ENCODE peak calls at places on chromosomes 7 and 10, in six cellular contexts. X, K, T, N, G and W are unnamed samples.

GRCh38 chr10:116771101-116771705 is 28.8 kb upstream of the HSPA12A start:
- DNase-seq in N (peak; percentile 95), X (peak; percentile 75), T (no peak), G (peak; percentile 87), K (peak; percentile 67), W (peak; percentile 62)

GRCh38 chr7:85554294-85554877 is 367.5 kb upstream of the SEMA3D start:
- DNase-seq in T (no peak), K (no peak), N (peak; percentile 82), G (no peak), X (peak; percentile 91), W (peak; percentile 1)

GRCh38 chr10:92478536-92478935 is 95.4 kb downstream of the IDE start:
- DNase-seq in G (no peak), K (no peak), X (no peak), T (no peak), N (no peak), W (no peak)

GRCh38 chr10:125056161-125057132 is 103.9 kb downstream of the CTBP2 start:
- DNase-seq in T (no peak), G (peak; percentile 72), N (no peak), X (no peak), K (no peak), W (no peak)

GRCh38 chr7:100469227-100470044 is 5.4 kb upstream of the SPACDR start:
- DNase-seq in K (peak; percentile 89), N (peak; percentile 64), X (peak; percentile 89), G (peak; percentile 90), T (peak; percentile 98), W (peak; percentile 98)

GRCh38 chr10:27535312-27535711 is 31.2 kb downstream of the RAB18 start:
- DNase-seq in N (no peak), T (no peak), G (no peak), K (no peak), X (no peak), W (no peak)

GRCh38 chr7:8440670-8441069 is 7.3 kb downstream of the NXPH1 start:
- DNase-seq in X (no peak), G (no peak), T (peak; percentile 41), K (no peak), N (no peak), W (peak; percentile 33)

GRCh38 chr7:29105191-29105590 is 41.1 kb downstream of the CPVL start:
- DNase-seq in N (no peak), X (no peak), G (no peak), T (no peak), K (no peak), W (no peak)

GRCh38 chr10:93068411-93069244 is 5.1 kb upstream of the CYP26A1 start:
- DNase-seq in N (peak; percentile 54), X (peak; percentile 59), T (peak; percentile 84), K (no peak), G (no peak), W (peak; percentile 89)

GRCh38 chr10:3907514-3907913 is 122.5 kb upstream of the KLF6 start:
- DNase-seq in K (peak; percentile 62), N (peak; percentile 64), X (no peak), T (no peak), G (peak; percentile 80), W (no peak)

GRCh38 chr10:46297406-46298204 is 10.8 kb downstream of the ANTXRL start:
- DNase-seq in G (no peak), T (no peak), N (no peak), X (no peak), K (no peak), W (no peak)

GRCh38 chr7:129707910-129708490 is 96.5 kb downstream of the NRF1 start:
- DNase-seq in X (no peak), N (no peak), K (no peak), G (no peak), T (no peak), W (no peak)

GRCh38 chr7:28179081-28180030 is 1.2 kb downstream of the JAZF1 start:
- DNase-seq in N (no peak), X (peak; percentile 88), T (peak; percentile 83), K (peak; percentile 85), G (peak; percentile 82), W (peak; percentile 93)

GRCh38 chr7:137898839-137899681 is 52.3 kb upstream of the DGKI start:
- DNase-seq in X (peak; percentile 92), N (peak; percentile 66), G (peak; percentile 80), K (peak; percentile 84), T (peak; percentile 97), W (peak; percentile 74)

GRCh38 chr10:3935141-3935540 is 150.1 kb upstream of the KLF6 start:
- DNase-seq in G (no peak), T (no peak), K (no peak), N (peak; percentile 79), X (peak; percentile 77), W (no peak)

GRCh38 chr10:42488416-42488815 is 150.0 kb downstream of the ZNF33B start:
- DNase-seq in T (no peak), G (no peak), K (no peak), X (peak; percentile 73), N (peak; percentile 31), W (no peak)

GRCh38 chr7:125445901-125446300 is 516.3 kb upstream of the POT1 start:
- DNase-seq in T (no peak), K (no peak), N (no peak), X (no peak), G (no peak), W (no peak)

GRCh38 chr10:43871545-43871944 is 222.9 kb upstream of the ZNF32 start:
- DNase-seq in G (no peak), N (no peak), K (no peak), T (no peak), X (no peak), W (no peak)

GRCh38 chr7:78265086-78265485 is 466.5 kb downstream of the PHTF2 start:
- DNase-seq in G (no peak), N (no peak), K (no peak), T (no peak), X (no peak), W (no peak)

GRCh38 chr10:4074559-4075407 is 289.8 kb upstream of the KLF6 start:
- DNase-seq in T (no peak), G (no peak), X (no peak), K (peak; percentile 45), N (peak; percentile 52), W (no peak)

GRCh38 chr10:86446987-86447386 is 74.6 kb downstream of the WAPL start:
- DNase-seq in X (peak; percentile 46), K (no peak), N (peak; percentile 43), G (no peak), T (no peak), W (no peak)

GRCh38 chr7:155644971-155645509 is 579 bp downstream of the RBM33 start:
- DNase-seq in G (no peak), X (peak; percentile 75), N (no peak), T (peak; percentile 76), K (peak; percentile 21), W (no peak)

GRCh38 chr7:155645652-155646051 is 1.2 kb downstream of the RBM33 start:
- DNase-seq in G (no peak), X (peak; percentile 43), T (no peak), K (no peak), N (no peak), W (no peak)

GRCh38 chr7:155647734-155648133 is 3.3 kb downstream of the RBM33 start:
- DNase-seq in G (no peak), N (no peak), T (no peak), X (no peak), K (no peak), W (no peak)

GRCh38 chr7:155647302-155647701 is 2.8 kb downstream of the RBM33 start:
- DNase-seq in T (no peak), X (no peak), G (no peak), N (no peak), K (no peak), W (no peak)

DNA sequence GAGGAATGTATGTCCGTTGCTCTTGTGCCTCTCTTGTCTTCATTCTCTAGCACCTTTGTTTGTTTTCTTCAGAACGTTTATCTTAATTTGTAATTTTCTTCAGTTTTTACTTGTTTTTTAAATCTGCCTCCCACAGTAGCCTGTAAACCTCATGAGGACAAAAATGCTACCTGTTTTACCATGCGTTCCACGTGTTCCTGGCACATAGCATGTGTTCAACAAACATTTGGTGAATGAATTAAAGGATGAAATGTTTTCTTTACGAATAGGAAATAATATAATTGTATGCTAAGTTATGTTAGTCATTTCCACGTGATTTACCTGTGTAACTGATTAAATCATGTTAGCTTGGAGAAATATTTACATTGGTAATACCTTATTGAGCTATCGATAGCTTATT is 2.2 kb downstream of the RBM33 start:
- DNase-seq in K (no peak), X (no peak), T (no peak), N (no peak), G (no peak), W (no peak)
- H3K4me3 ChIP-seq in K (peak overlapping the region; percentile 96), X (peak overlapping the region; percentile 98), T (peak overlapping the region; percentile 96), N (peak overlapping the region; percentile 20), G (peak overlapping the region; percentile 100), W (no peak overlapping the region)

DNA sequence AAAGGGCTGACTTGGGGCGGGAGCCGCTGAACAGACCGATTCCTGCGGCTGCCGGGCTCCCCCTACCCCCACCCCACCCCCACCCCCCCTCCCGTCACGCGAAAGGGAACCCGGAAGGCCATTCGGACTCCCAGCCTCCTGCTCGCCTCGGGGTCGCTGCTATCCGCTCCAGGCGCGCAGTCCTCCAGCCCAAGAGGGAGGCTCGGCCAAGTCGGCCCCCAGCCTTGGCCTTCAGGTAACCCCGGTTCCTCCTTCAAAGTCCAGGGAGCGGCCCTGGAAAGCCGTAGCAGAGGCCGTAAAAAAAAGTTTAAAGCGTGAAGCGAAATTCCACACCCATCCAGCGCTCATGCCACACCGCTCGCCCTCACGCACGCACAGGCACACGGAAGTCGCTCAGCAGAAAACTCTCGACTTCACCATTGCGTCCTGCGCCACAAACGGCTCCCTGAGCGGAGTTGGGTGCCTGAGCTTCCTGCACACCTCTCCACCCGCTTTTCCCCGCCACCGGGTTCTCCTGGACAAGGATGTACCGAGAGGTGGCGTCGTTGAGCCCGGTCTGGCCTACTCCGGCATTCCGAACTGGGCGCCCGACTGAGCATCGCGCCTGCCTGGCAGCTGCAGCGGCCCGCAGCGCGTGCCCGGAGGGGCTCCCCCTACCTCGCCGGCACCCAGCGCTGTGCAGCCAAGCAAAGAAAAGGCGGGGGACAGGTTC is 1.4 kb downstream of the SORCS3 start:
- DNase-seq in X (no peak), G (no peak), N (no peak), K (no peak), T (peak; percentile 97), W (peak; percentile 90)
- H3K27me3 ChIP-seq in X (peaks cover 63% of the 10 kb centered on the region), G (peaks cover 87% of the 10 kb centered on the region), N (peaks cover 33% of the 10 kb centered on the region), K (peaks cover 98% of the 10 kb centered on the region), T (peaks cover 100% of the 10 kb centered on the region), W (peaks cover 78% of the 10 kb centered on the region)

DNA sequence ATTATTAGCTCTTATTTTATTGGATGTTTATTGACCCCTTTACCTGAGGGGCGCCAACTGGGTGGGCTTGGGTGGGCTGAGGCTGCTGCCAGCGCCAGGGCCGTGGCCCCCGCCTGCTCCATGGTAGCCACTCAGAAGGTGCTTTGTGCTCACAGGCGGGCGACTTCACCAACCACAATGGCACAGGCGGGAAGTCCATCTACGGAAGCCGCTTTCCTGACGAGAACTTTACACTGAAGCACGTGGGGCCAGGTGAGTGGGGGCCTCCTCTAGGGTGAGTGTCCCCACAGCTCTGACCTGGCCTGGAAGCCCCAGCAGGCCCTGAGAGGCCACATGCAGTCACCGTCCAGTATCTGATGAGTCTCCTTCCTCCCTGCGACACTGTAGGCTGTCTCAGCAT is 4.1 kb downstream of the PPIF start:
- DNase-seq in K (no peak), X (no peak), N (no peak), T (no peak), G (no peak), W (peak; percentile 19)
- H3K4me3 ChIP-seq in K (no peak overlapping the region), X (no peak overlapping the region), N (no peak overlapping the region), T (no peak overlapping the region), G (no peak overlapping the region), W (no peak overlapping the region)

DNA sequence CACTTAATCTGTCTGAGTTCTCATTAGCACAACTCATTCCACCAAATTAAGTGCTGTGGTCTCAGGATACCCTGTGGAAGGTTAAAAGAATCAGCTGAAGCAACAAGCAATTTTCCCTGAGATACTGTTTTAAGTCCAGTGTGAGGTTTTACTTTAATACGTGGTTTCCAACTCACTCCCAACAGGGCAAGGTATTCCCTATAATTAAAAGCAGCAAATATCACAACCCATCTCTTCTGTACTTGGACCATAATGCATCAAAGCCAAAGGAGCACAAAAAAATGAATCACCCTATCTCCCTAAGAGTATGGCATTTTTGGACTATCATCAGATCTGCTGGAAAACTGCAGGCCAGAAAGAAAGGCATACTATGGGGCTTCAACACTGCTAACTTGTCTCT is 4.9 kb downstream of the CADPS2 start:
- DNase-seq in K (no peak), X (no peak), T (no peak), G (no peak), N (no peak), W (no peak)
- H3K27me3 ChIP-seq in K (no peaks in the 10 kb centered on the region), X (no peaks in the 10 kb centered on the region), T (peaks cover 24% of the 10 kb centered on the region), G (no peaks in the 10 kb centered on the region), N (peaks cover 4% of the 10 kb centered on the region), W (peaks cover 18% of the 10 kb centered on the region)